ENCODE peak calls at places on chromosomes 13 and 19, in four cellular contexts. L, B, C and X are unnamed samples.

GRCh38 chr19:6503407-6504201 is 1.5 kb upstream of the TUBB4A start:
- DNase-seq in B (no peak), C (no peak), L (no peak), X (no peak)

GRCh38 chr13:78121459-78122348 is 203.1 kb upstream of the EDNRB start:
- DNase-seq in C (no peak), B (no peak), L (no peak), X (peak)

GRCh38 chr13:106033634-106034033 is 501.8 kb downstream of the EFNB2 start:
- DNase-seq in B (no peak), L (no peak), C (no peak), X (no peak)

GRCh38 chr19:16922592-16922934 is 33.8 kb downstream of the F2RL3 start:
- DNase-seq in C (no peak), L (no peak), B (no peak), X (no peak)

GRCh38 chr19:3046621-3047306 is 15.5 kb downstream of the TLE5 start:
- DNase-seq in B (peak), L (no peak), C (no peak), X (peak)

GRCh38 chr19:14544977-14545715 is 15.8 kb downstream of the TECR start:
- DNase-seq in C (no peak), L (no peak), B (no peak), X (peak)

GRCh38 chr13:105735269-105735668 is 800.2 kb downstream of the EFNB2 start:
- DNase-seq in B (no peak), C (no peak), L (no peak), X (peak)

GRCh38 chr19:7540761-7541480 is 5.4 kb downstream of the PNPLA6 start:
- DNase-seq in C (peak), B (peak), L (no peak), X (no peak)

GRCh38 chr13:95300625-95301134 is 571 bp downstream of the ABCC4 start:
- DNase-seq in B (peak), L (peak), C (peak), X (peak)

GRCh38 chr19:20247016-20247683 is 80.1 kb downstream of the ZNF486 start:
- DNase-seq in B (peak), L (no peak), C (no peak), X (peak)

GRCh38 chr19:12701596-12702282 is 5.3 kb upstream of the FBXW9 start:
- DNase-seq in C (no peak), B (no peak), L (no peak), X (no peak)

GRCh38 chr19:3494559-3494958 is 5.9 kb downstream of the DOHH start:
- DNase-seq in L (no peak), C (no peak), B (no peak), X (no peak)

GRCh38 chr13:33258437-33259193 is 26.9 kb downstream of the STARD13 start:
- DNase-seq in L (no peak), B (no peak), C (no peak), X (no peak)

GRCh38 chr13:33261426-33262068 is 24.0 kb downstream of the STARD13 start:
- DNase-seq in C (no peak), B (no peak), L (no peak), X (no peak)

GRCh38 chr13:33259296-33259695 is 26.3 kb downstream of the STARD13 start:
- DNase-seq in L (no peak), C (no peak), B (no peak), X (no peak)

GRCh38 chr13:33262069-33262487 is 23.5 kb downstream of the STARD13 start:
- DNase-seq in L (no peak), C (no peak), B (no peak), X (no peak)

DNA sequence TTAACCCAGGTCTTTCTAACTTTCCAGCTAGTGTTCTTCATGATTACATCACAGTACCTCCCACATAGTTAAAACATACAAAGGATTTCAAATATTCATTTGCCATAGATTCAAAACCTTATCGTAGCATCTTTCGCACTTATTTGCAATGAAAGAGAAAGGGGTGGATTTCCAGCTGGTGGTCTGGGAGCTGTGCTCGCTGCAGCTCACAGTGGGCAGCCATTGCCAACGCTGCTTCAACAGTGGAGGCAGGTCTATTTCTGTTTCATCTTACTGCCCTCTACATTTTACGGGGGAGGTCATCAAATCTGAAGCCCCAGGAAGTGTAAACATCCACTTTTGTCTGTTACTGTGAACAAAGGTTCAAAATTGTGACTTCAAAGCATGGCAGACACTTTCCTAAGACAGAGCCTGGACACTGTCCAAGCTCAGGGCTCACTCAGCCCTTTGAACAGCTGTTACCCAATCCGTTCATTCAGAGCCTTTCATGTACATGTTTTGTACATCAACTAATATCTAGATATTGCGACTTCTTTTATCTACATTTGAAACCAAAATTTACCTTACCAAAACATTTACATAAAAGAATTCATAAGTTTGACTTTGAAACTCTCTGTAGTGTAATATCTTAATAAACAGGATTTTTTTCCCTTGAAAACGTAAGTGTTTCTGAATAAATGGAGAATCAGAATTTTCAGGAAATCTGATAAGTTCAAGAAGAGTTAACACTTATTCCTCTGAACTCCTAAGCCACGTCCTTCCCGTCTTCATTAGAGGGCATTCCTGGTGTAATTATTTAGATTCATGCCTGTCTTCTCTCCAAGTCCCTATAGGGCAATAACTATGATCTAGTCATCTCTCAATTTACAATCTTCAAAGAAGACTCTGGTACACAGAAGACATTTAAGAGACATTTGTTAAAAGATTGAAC is 25.1 kb downstream of the STARD13 start:
- DNase-seq in C (no peak), L (no peak), B (no peak), X (peak)
- TF ChIP-seq POLR2A in C (no peak), L (no peak), B (no peak), X (no peak)

GRCh38 chr13:100674363-100674847 is at the start of gene TMTC4:
- DNase-seq in B (no peak), L (peak), C (no peak), X (no peak)

GRCh38 chr13:100673831-100674362 is 698 bp downstream of the TMTC4 start:
- DNase-seq in L (peak), C (peak), B (peak), X (peak)

GRCh38 chr13:100673376-100673830 is 1.2 kb downstream of the TMTC4 start:
- DNase-seq in L (no peak), B (peak), C (no peak), X (peak)

GRCh38 chr13:100675660-100676129 is 1.1 kb upstream of the TMTC4 start:
- DNase-seq in B (no peak), C (no peak), L (no peak), X (no peak)

GRCh38 chr13:100674848-100675659 is 459 bp upstream of the TMTC4 start:
- DNase-seq in C (peak), B (peak), L (peak), X (peak)
- TF ChIP-seq POLR2A in C (peak), B (peak), L (no peak), X (peak)

GRCh38 chr13:69459346-69459745 is 648.3 kb upstream of the ATXN8OS start:
- DNase-seq in C (no peak), B (no peak), L (no peak), X (no peak)
- TF ChIP-seq POLR2A in C (no peak), B (no peak), L (no peak), X (no peak)

GRCh38 chr19:41886761-41887710 is 4.1 kb downstream of the ARHGEF1 start:
- DNase-seq in L (no peak), C (no peak), B (no peak), X (no peak)
- TF ChIP-seq POLR2A in L (no peak), C (no peak), B (no peak), X (peak)

DNA sequence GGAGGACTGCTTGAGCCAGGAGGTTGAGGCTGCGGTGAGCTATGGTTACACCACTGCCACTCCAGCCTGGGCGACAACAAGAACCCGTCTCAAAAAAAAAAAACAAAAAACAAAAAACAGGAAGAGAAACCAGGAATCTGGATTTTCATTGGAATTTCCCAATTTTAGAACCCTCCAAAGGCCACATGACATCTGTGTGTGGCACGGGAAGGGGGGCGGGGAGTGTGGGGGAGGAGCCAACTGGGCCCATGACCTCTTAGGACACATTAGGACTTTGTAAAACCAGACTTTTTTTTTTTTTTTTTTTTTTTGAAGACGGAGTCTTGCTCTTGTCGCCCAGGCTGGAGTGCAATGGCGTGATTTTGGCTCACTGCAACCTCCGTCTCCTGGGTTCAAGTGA is 21.2 kb upstream of the MYDGF start:
- DNase-seq in L (no peak), B (no peak), C (no peak), X (no peak)
- TF ChIP-seq POLR2A in L (no peak), B (no peak), C (no peak), X (no peak)

DNA sequence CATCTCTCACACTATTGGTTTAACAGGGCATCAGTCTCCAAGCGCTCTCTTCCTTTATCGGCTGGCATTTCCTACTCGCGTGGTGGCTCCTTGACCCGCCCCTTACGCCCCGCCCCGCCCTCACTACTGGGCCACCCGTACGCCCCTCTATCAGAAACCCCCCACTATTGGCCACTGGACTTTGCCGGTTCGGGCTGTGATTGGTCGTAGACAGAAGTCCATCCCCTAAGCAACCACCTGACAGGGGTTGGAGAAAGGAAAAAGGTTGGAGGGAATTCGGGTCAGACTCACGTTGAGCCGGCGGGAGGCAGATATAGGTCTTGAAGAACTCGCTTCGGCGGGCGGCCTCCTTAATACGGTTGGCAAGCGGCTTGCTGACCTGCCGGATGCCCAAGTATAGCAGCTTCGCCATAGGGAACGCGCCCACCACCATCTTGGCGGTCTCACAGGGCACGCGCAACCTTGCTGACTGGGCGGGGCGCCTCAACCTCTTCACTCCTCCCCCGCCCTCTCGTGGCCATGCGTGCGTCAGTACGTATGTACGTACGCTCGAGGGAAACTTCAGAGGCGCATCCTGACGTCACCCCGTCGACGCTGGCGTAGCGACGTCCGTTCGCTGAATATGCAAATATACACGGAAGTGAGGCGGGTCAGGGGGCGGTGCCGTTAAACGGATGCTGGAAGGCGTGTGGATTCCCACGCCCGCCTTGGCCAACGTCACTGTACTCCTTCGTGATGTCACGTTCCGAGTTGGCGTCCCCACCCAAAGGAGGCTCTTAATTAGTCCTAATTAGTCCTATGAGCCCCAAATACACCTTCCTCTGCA is at the start of gene OPA3:
- DNase-seq in B (peak), C (peak), L (peak), X (peak)
- TF ChIP-seq POLR2A in B (peak), C (peak), L (peak), X (peak)

DNA sequence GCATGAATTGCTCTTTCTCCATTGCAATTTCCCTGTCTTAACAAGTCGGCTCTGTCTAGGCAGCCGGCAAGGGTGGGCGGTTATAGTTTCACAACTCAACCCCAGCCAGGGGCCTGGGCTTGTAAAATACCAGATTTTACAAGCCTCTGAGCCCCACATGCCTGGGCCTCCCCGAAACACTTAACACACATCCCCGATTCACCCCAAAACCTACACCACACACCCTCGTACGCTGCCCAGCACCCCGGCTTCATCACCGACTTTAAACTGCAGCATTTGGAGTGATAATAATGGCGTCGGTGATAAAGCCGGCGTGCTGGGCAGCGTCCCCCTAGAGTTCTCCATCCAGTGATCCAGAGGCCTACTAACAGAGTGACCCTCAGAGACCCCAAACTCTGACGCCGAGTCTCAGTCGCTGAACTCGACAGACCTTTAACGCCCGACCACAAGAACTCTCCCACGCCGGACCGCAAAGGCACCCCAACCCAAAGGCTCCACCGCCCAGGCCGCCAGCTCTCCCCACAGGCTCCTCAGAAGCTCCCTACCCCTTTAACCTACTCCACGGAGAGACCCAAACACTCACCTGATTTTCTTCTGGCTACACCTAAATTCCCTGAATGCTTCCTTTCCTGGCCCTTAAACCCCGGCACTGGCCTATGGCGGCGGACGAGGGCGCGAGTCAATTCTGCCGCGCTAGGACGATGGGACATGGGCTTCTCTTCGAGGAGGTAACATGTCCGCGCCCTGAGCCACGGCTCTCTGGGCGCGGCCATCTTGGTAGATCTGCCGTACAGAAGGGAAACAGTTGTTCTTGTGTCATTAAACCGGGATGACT is at the start of gene ZNF649:
- DNase-seq in L (peak), B (peak), C (peak), X (peak)
- TF ChIP-seq POLR2A in L (peak), B (no peak), C (no peak), X (peak)